ENCODE peak calls at places on chromosomes 7 and 10, in four cellular contexts. D is K562, N is GM12878, X is HL-60. G is an unnamed sample.

GRCh38 chr10:63666836-63667383 is 145.7 kb downstream of the REEP3 start:
- DNase-seq in N (peak; percentile 15), X (no peak), D (no peak), G (peak; percentile 20)

GRCh38 chr10:34116780-34117179 is 698.3 kb downstream of the PARD3 start:
- DNase-seq in D (no peak), X (no peak), N (no peak), G (no peak)

GRCh38 chr10:69721690-69722310 is 79.9 kb upstream of the COL13A1 start:
- DNase-seq in N (no peak), X (no peak), D (no peak), G (no peak)

GRCh38 chr7:129780257-129781127 is 169.0 kb downstream of the NRF1 start:
- DNase-seq in X (peak; percentile 33), N (no peak), D (peak; percentile 79), G (peak; percentile 76)

GRCh38 chr10:78190051-78190450 is 156.4 kb downstream of the RPS24 start:
- DNase-seq in N (no peak), D (no peak), X (no peak), G (no peak)

GRCh38 chr10:2681911-2682310 is 385.4 kb upstream of the PFKP start:
- DNase-seq in X (no peak), D (no peak), N (no peak), G (no peak)

GRCh38 chr10:19014034-19014433 is 34.6 kb upstream of the MALRD1 start:
- DNase-seq in N (no peak), X (no peak), D (no peak), G (no peak)

GRCh38 chr7:127783267-127783559 is 131.2 kb downstream of the SND1 start:
- DNase-seq in D (no peak), X (no peak), N (no peak), G (no peak)

GRCh38 chr7:112723416-112723815 is 66.8 kb downstream of the TMEM168 start:
- DNase-seq in D (no peak), X (no peak), N (no peak), G (no peak)

GRCh38 chr7:66804001-66804400 is 63.5 kb downstream of the RABGEF1 start:
- DNase-seq in X (no peak), D (no peak), N (no peak), G (no peak)

GRCh38 chr7:29397398-29397797 is 166.2 kb upstream of the PRR15 start:
- DNase-seq in X (no peak), D (no peak), N (no peak), G (no peak)

GRCh38 chr10:13189946-13190345 is 28.6 kb downstream of the MCM10 start:
- DNase-seq in N (no peak), D (no peak), X (no peak), G (no peak)

GRCh38 chr10:2508971-2509605 is 558.3 kb upstream of the PFKP start:
- DNase-seq in N (no peak), D (no peak), X (no peak), G (no peak)

GRCh38 chr10:4241724-4242345 is 456.8 kb upstream of the KLF6 start:
- DNase-seq in N (no peak), X (no peak), D (no peak), G (no peak)

GRCh38 chr7:46135561-46135960 is 214.5 kb upstream of the IGFBP3 start:
- DNase-seq in X (no peak), D (no peak), N (no peak), G (no peak)

GRCh38 chr7:123649956-123650355 is 5.7 kb upstream of the LMOD2 start:
- DNase-seq in D (no peak), X (no peak), N (no peak), G (no peak)

GRCh38 chr7:7536396-7537019 is 835 bp upstream of the COL28A1 start:
- DNase-seq in X (no peak), D (no peak), N (no peak), G (no peak)

GRCh38 chr10:125153693-125154490 is 6.5 kb downstream of the CTBP2 start:
- DNase-seq in D (no peak), N (no peak), X (no peak), G (no peak)

GRCh38 chr7:129950191-129950940 is 2.4 kb downstream of the UBE2H start:
- DNase-seq in X (no peak), N (peak; percentile 60), D (peak; percentile 9), G (no peak)

GRCh38 chr7:2195403-2196246 is 37.1 kb downstream of the MAD1L1 start:
- DNase-seq in X (no peak), D (no peak), N (no peak), G (no peak)

GRCh38 chr10:15112657-15113056 is 15.5 kb downstream of the RPP38 start:
- DNase-seq in X (no peak), N (no peak), D (no peak), G (no peak)
- TF ChIP-seq SPI1 in X (no peak), N (no peak), D (no peak), G (no peak)

GRCh38 chr7:5279734-5280133 is 3.0 kb upstream of the SLC29A4 start:
- DNase-seq in X (no peak), D (no peak), N (no peak), G (no peak)

GRCh38 chr7:5276611-5277010 is 6.1 kb upstream of the SLC29A4 start:
- DNase-seq in D (no peak), N (no peak), X (no peak), G (no peak)

GRCh38 chr7:5274441-5274840 is 8.3 kb upstream of the SLC29A4 start:
- DNase-seq in X (no peak), N (no peak), D (no peak), G (no peak)

GRCh38 chr7:5282464-5283316 is at the start of gene SLC29A4:
- DNase-seq in D (peak; percentile 73), X (no peak), N (no peak), G (no peak)

GRCh38 chr7:5278781-5279180 is 4.0 kb upstream of the SLC29A4 start:
- DNase-seq in N (no peak), X (no peak), D (no peak), G (no peak)
- TF ChIP-seq SPI1 in N (no peak), X (no peak), D (no peak), G (no peak)

GRCh38 chr7:135147899-135148721 is at the start of gene TMEM140:
- DNase-seq in D (no peak), N (peak; percentile 90), X (no peak), G (no peak)
- TF ChIP-seq SPI1 in D (no peak), N (peak; percentile 60), X (no peak), G (peak; percentile 53)

GRCh38 chr10:97673736-97674525 is 13.1 kb downstream of the AVPI1 start:
- DNase-seq in N (no peak), X (peak; percentile 76), D (no peak), G (no peak)
- TF ChIP-seq SPI1 in N (no peak), X (peak; percentile 69), D (no peak), G (no peak)

DNA sequence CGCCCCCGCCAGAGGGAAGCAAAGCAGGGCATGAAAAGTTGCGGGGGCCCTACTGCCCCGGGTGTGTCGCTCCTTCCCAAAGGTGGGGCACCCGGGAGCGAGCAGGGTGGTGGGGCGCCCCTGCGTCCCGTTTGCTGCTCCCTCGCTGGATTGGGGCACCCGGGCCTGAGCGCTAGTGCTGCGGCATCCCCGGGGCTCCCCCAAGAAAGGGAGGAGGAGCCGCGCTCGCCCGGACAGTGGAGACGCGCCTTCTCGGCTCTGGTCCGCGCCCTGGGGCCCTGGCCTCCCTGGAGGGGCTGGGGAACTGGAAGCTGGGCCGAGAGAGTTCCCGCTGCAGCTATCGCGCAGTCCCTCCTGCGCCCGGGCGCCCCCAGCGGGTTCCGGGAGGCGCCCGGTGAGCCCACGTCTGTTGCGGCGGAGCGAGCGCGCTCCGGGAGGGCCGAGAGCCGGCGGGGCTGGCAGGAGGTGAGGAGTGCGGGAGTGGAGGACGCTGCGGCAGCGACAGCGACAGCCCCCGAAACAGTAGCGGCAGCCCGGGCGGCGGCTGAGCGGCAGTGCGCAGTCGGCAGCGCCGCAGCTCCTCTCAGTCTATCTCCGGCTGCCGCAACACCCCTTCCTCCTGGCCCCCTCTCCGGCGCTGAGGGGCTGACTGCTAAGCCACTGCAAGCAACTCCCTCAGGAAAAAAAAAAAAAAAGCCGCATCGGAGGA is 505 bp upstream of the BMPER start:
- DNase-seq in D (no peak), N (no peak), X (no peak), G (peak; percentile 27)
- TF ChIP-seq SPI1 in D (no peak), N (no peak), X (no peak), G (no peak)

DNA sequence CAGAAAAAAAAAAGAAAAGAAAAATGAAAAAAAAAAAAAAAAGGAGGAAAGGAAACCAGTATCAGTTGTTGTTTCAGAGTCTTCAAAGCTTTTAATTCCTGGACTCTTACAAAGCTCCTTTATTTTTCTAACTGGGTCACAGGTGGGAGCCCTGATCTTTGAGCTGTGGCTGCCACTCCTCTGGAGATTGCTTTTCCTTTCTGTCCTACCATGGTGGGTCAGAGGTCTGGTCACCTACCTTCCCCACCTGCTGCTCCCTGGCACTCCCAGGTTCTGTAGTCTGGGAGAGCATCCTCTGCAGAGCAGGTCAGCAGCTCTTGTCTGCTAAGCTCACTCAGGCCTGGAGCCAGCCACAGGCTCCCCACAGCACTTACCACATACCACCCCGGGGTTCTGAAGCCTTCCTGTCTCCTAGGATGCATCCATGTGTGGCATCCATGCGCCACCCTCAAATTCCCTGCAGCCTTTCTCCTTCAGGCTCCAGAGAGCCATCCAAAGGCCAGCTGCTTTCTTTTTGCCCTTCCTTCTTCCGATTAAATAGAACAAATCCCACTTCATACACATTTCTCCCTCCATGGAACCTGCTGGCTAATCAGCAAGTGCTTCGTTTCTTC is 73.2 kb upstream of the TPK1 start:
- DNase-seq in N (no peak), X (no peak), D (no peak), G (no peak)
- TF ChIP-seq SPI1 in N (no peak), X (no peak), D (no peak), G (no peak)